ENCODE peak calls at places on chromosomes 4 and X, in six cellular contexts. One of them, this sample, is unnamed.

GRCh38 chr4:186918466-186918865 is 194.8 kb upstream of the FAT1 start:
- DNase-seq in stomach: no peak
- DNase-seq in HCT116: no peak
- DNase-seq in breast epithelium: no peak
- DNase-seq in transverse colon: no peak
- DNase-seq in GM12878: no peak
- DNase-seq in this sample: no peak

GRCh38 chr4:135510582-135510981 is 1309.0 kb upstream of the PABPC4L start:
- DNase-seq in breast epithelium: no peak
- DNase-seq in HCT116: no peak
- DNase-seq in GM12878: no peak
- DNase-seq in stomach: no peak
- DNase-seq in transverse colon: no peak
- DNase-seq in this sample: no peak

GRCh38 chr4:7199129-7199725 is 6.9 kb downstream of the SORCS2 start:
- DNase-seq in HCT116: no peak
- DNase-seq in transverse colon: no peak
- DNase-seq in breast epithelium: no peak
- DNase-seq in GM12878: no peak
- DNase-seq in stomach: no peak
- DNase-seq in this sample: no peak

GRCh38 chrX:71454222-71454621 is 78.7 kb upstream of the OGT start:
- DNase-seq in stomach: no peak
- DNase-seq in HCT116: no peak
- DNase-seq in breast epithelium: no peak
- DNase-seq in GM12878: no peak
- DNase-seq in transverse colon: no peak
- DNase-seq in this sample: no peak

GRCh38 chr4:1500966-1501753 is 94.9 kb upstream of the NKX1-1 start:
- DNase-seq in stomach: no peak
- DNase-seq in transverse colon: no peak
- DNase-seq in breast epithelium: no peak
- DNase-seq in HCT116: no peak
- DNase-seq in GM12878: no peak
- DNase-seq in this sample: no peak

GRCh38 chr4:114028071-114028470 is 48.6 kb upstream of the ARSJ start:
- DNase-seq in GM12878: no peak
- DNase-seq in breast epithelium: no peak
- DNase-seq in transverse colon: no peak
- DNase-seq in HCT116: no peak
- DNase-seq in stomach: no peak
- DNase-seq in this sample: no peak

GRCh38 chrX:13824746-13825145 is 7.9 kb upstream of the GPM6B start:
- DNase-seq in stomach: no peak
- DNase-seq in transverse colon: no peak
- DNase-seq in breast epithelium: no peak
- DNase-seq in GM12878: no peak
- DNase-seq in HCT116: no peak
- DNase-seq in this sample: no peak

GRCh38 chr4:4488405-4489404 is 53.1 kb downstream of the STX18 start:
- DNase-seq in GM12878: peak
- DNase-seq in breast epithelium: peak
- DNase-seq in HCT116: peak
- DNase-seq in transverse colon: peak
- DNase-seq in stomach: peak
- DNase-seq in this sample: peak

GRCh38 chr4:168150651-168151050 is 58.3 kb downstream of the ANXA10 start:
- DNase-seq in GM12878: no peak
- DNase-seq in breast epithelium: no peak
- DNase-seq in HCT116: no peak
- DNase-seq in transverse colon: no peak
- DNase-seq in stomach: no peak
- DNase-seq in this sample: no peak

GRCh38 chr4:31078661-31079060 is 358.5 kb downstream of the PCDH7 start:
- DNase-seq in GM12878: no peak
- DNase-seq in HCT116: no peak
- DNase-seq in transverse colon: no peak
- DNase-seq in stomach: no peak
- DNase-seq in breast epithelium: no peak
- DNase-seq in this sample: no peak

GRCh38 chr4:127505203-127505602 is 127.6 kb upstream of the INTU start:
- DNase-seq in breast epithelium: no peak
- DNase-seq in HCT116: no peak
- DNase-seq in stomach: peak
- DNase-seq in GM12878: no peak
- DNase-seq in transverse colon: no peak
- DNase-seq in this sample: no peak

GRCh38 chrX:103791233-103791632 is 14.6 kb downstream of the PLP1 start:
- DNase-seq in transverse colon: no peak
- DNase-seq in stomach: no peak
- DNase-seq in GM12878: no peak
- DNase-seq in HCT116: no peak
- DNase-seq in breast epithelium: no peak
- DNase-seq in this sample: no peak

GRCh38 chr4:85603437-85604336 is 128.7 kb downstream of the ARHGAP24 start:
- DNase-seq in transverse colon: no peak
- DNase-seq in GM12878: no peak
- DNase-seq in breast epithelium: no peak
- DNase-seq in stomach: no peak
- DNase-seq in HCT116: no peak
- DNase-seq in this sample: no peak

GRCh38 chr4:147760695-147761094 is 28.8 kb downstream of the ARHGAP10 start:
- DNase-seq in GM12878: no peak
- DNase-seq in stomach: peak
- DNase-seq in breast epithelium: peak
- DNase-seq in transverse colon: peak
- DNase-seq in HCT116: no peak
- DNase-seq in this sample: no peak

GRCh38 chr4:69881173-69881773 is 21.3 kb upstream of the SULT1E1 start:
- DNase-seq in stomach: peak
- DNase-seq in transverse colon: peak
- DNase-seq in GM12878: no peak
- DNase-seq in breast epithelium: no peak
- DNase-seq in HCT116: peak
- DNase-seq in this sample: peak

GRCh38 chrX:11341274-11342256 is 48.4 kb downstream of the AMELX start:
- DNase-seq in GM12878: peak
- DNase-seq in breast epithelium: no peak
- DNase-seq in transverse colon: peak
- DNase-seq in HCT116: no peak
- DNase-seq in stomach: peak
- DNase-seq in this sample: peak

GRCh38 chr4:73429118-73429517 is 6.9 kb upstream of the AFP start:
- DNase-seq in transverse colon: no peak
- DNase-seq in HCT116: no peak
- DNase-seq in breast epithelium: no peak
- DNase-seq in stomach: no peak
- DNase-seq in GM12878: no peak
- DNase-seq in this sample: no peak

GRCh38 chrX:30653415-30654131 is at the start of gene GK:
- DNase-seq in stomach: no peak
- DNase-seq in transverse colon: peak
- DNase-seq in GM12878: no peak
- DNase-seq in HCT116: no peak
- DNase-seq in breast epithelium: no peak
- DNase-seq in this sample: no peak

GRCh38 chrX:132877954-132878536 is 80.4 kb downstream of the HS6ST2 start:
- DNase-seq in transverse colon: no peak
- DNase-seq in stomach: no peak
- DNase-seq in GM12878: no peak
- DNase-seq in HCT116: no peak
- DNase-seq in breast epithelium: no peak
- DNase-seq in this sample: no peak

GRCh38 chr4:24892778-24893177 is 20.1 kb downstream of the CCDC149 start:
- DNase-seq in GM12878: no peak
- DNase-seq in stomach: no peak
- DNase-seq in transverse colon: no peak
- DNase-seq in HCT116: no peak
- DNase-seq in breast epithelium: no peak
- DNase-seq in this sample: no peak

GRCh38 chr4:75845992-75846391 is 56.3 kb downstream of the PPEF2 start:
- DNase-seq in GM12878: no peak
- DNase-seq in transverse colon: no peak
- DNase-seq in breast epithelium: no peak
- DNase-seq in stomach: no peak
- DNase-seq in HCT116: no peak
- DNase-seq in this sample: no peak

GRCh38 chr4:88803600-88804096 is 106.0 kb upstream of the NAP1L5 start:
- DNase-seq in HCT116: no peak
- DNase-seq in breast epithelium: peak
- DNase-seq in transverse colon: peak
- DNase-seq in stomach: no peak
- DNase-seq in GM12878: peak
- DNase-seq in this sample: no peak

GRCh38 chrX:104351173-104351769 is 96.5 kb upstream of the ESX1 start:
- DNase-seq in GM12878: no peak
- DNase-seq in HCT116: peak
- DNase-seq in breast epithelium: no peak
- DNase-seq in stomach: no peak
- DNase-seq in transverse colon: no peak
- DNase-seq in this sample: no peak

GRCh38 chrX:141642979-141643378 is 53.5 kb downstream of the SPANXA2 start:
- DNase-seq in stomach: no peak
- DNase-seq in breast epithelium: no peak
- DNase-seq in HCT116: no peak
- DNase-seq in GM12878: no peak
- DNase-seq in transverse colon: no peak
- DNase-seq in this sample: no peak

GRCh38 chr4:14744346-14744745 is 257.9 kb upstream of the CPEB2 start:
- DNase-seq in transverse colon: no peak
- DNase-seq in HCT116: no peak
- DNase-seq in breast epithelium: no peak
- DNase-seq in stomach: no peak
- DNase-seq in GM12878: no peak
- DNase-seq in this sample: no peak

GRCh38 chr4:10051536-10052135 is 30.3 kb upstream of the SLC2A9 start:
- DNase-seq in transverse colon: no peak
- DNase-seq in stomach: no peak
- DNase-seq in GM12878: no peak
- DNase-seq in breast epithelium: no peak
- DNase-seq in HCT116: no peak
- DNase-seq in this sample: no peak

GRCh38 chr4:180768610-180769009 is 1474.6 kb upstream of the TENM3 start:
- DNase-seq in HCT116: no peak
- DNase-seq in transverse colon: no peak
- DNase-seq in GM12878: no peak
- DNase-seq in breast epithelium: no peak
- DNase-seq in stomach: no peak
- DNase-seq in this sample: no peak

GRCh38 chr4:88447339-88447738 is 9.6 kb upstream of the HERC5 start:
- DNase-seq in GM12878: no peak
- DNase-seq in stomach: no peak
- DNase-seq in HCT116: no peak
- DNase-seq in transverse colon: no peak
- DNase-seq in breast epithelium: no peak
- DNase-seq in this sample: no peak

GRCh38 chrX:75114638-75115037 is 41.4 kb downstream of the ABCB7 start:
- DNase-seq in GM12878: no peak
- DNase-seq in stomach: no peak
- DNase-seq in breast epithelium: no peak
- DNase-seq in HCT116: no peak
- DNase-seq in transverse colon: no peak
- DNase-seq in this sample: no peak
- TF ChIP-seq CTCF in GM12878: no peak
- TF ChIP-seq CTCF in stomach: no peak
- TF ChIP-seq CTCF in breast epithelium: no peak
- TF ChIP-seq CTCF in HCT116: no peak
- TF ChIP-seq CTCF in transverse colon: no peak
- TF ChIP-seq CTCF in this sample: no peak

GRCh38 chr4:71262161-71262560 is 76.7 kb upstream of the SLC4A4 start:
- DNase-seq in stomach: no peak
- DNase-seq in breast epithelium: no peak
- DNase-seq in HCT116: no peak
- DNase-seq in transverse colon: no peak
- DNase-seq in GM12878: no peak
- DNase-seq in this sample: no peak
- H3K27ac ChIP-seq in stomach: no peak
- H3K27ac ChIP-seq in breast epithelium: no peak
- H3K27ac ChIP-seq in HCT116: no peak
- H3K27ac ChIP-seq in transverse colon: no peak
- H3K27ac ChIP-seq in GM12878: no peak
- H3K27ac ChIP-seq in this sample: no peak

GRCh38 chr4:143335979-143336827 is 473 bp upstream of the GAB1 start:
- DNase-seq in GM12878: no peak
- DNase-seq in transverse colon: peak
- DNase-seq in HCT116: no peak
- DNase-seq in stomach: peak
- DNase-seq in breast epithelium: peak
- DNase-seq in this sample: peak

GRCh38 chr4:143339497-143339896 is 2.8 kb downstream of the GAB1 start:
- DNase-seq in GM12878: no peak
- DNase-seq in stomach: no peak
- DNase-seq in breast epithelium: no peak
- DNase-seq in HCT116: no peak
- DNase-seq in transverse colon: no peak
- DNase-seq in this sample: no peak

GRCh38 chr4:143338313-143338712 is 1.6 kb downstream of the GAB1 start:
- DNase-seq in transverse colon: no peak
- DNase-seq in stomach: no peak
- DNase-seq in HCT116: no peak
- DNase-seq in breast epithelium: no peak
- DNase-seq in GM12878: no peak
- DNase-seq in this sample: no peak

GRCh38 chr4:143336828-143337599 is at the start of gene GAB1:
- DNase-seq in GM12878: no peak
- DNase-seq in stomach: peak
- DNase-seq in breast epithelium: peak
- DNase-seq in transverse colon: peak
- DNase-seq in HCT116: no peak
- DNase-seq in this sample: peak

GRCh38 chr4:143337600-143338287 is 1.1 kb downstream of the GAB1 start:
- DNase-seq in breast epithelium: peak
- DNase-seq in HCT116: no peak
- DNase-seq in GM12878: no peak
- DNase-seq in transverse colon: peak
- DNase-seq in stomach: peak
- DNase-seq in this sample: no peak
- TF ChIP-seq POLR2AphosphoS5 in breast epithelium: no peak
- TF ChIP-seq POLR2AphosphoS5 in HCT116: no peak
- TF ChIP-seq POLR2AphosphoS5 in GM12878: no peak
- TF ChIP-seq POLR2AphosphoS5 in transverse colon: peak
- TF ChIP-seq POLR2AphosphoS5 in stomach: no peak
- TF ChIP-seq POLR2AphosphoS5 in this sample: no peak

GRCh38 chr4:106892786-106893185 is 143.3 kb downstream of the DKK2 start:
- DNase-seq in stomach: no peak
- DNase-seq in breast epithelium: no peak
- DNase-seq in GM12878: no peak
- DNase-seq in HCT116: no peak
- DNase-seq in transverse colon: no peak
- DNase-seq in this sample: no peak

GRCh38 chr4:106893395-106893881 is 142.7 kb downstream of the DKK2 start:
- DNase-seq in stomach: no peak
- DNase-seq in HCT116: no peak
- DNase-seq in breast epithelium: no peak
- DNase-seq in transverse colon: no peak
- DNase-seq in GM12878: no peak
- DNase-seq in this sample: no peak

GRCh38 chr4:106893903-106894302 is 142.2 kb downstream of the DKK2 start:
- DNase-seq in HCT116: no peak
- DNase-seq in GM12878: no peak
- DNase-seq in stomach: no peak
- DNase-seq in breast epithelium: no peak
- DNase-seq in transverse colon: no peak
- DNase-seq in this sample: no peak

GRCh38 chr4:106898621-106899230 is 137.4 kb downstream of the DKK2 start:
- DNase-seq in GM12878: no peak
- DNase-seq in breast epithelium: no peak
- DNase-seq in transverse colon: peak
- DNase-seq in HCT116: peak
- DNase-seq in stomach: no peak
- DNase-seq in this sample: peak
- TF ChIP-seq CTCF in GM12878: peak
- TF ChIP-seq CTCF in breast epithelium: peak
- TF ChIP-seq CTCF in transverse colon: peak
- TF ChIP-seq CTCF in HCT116: peak
- TF ChIP-seq CTCF in stomach: no peak
- TF ChIP-seq CTCF in this sample: peak

This sample was measured in HL-60.